ENCODE peak calls at places on chromosomes 1 and 21, in five cellular contexts. One of them, this sample, is unnamed.

GRCh38 chr1:208071425-208072031 is 160.6 kb upstream of the CD34 start:
- DNase-seq in IMR-90: peak; percentile 29
- DNase-seq in thyroid gland: no peak
- DNase-seq in lower leg skin: no peak
- DNase-seq in A549: no peak
- DNase-seq in this sample: no peak

GRCh38 chr1:22318279-22318983 is 133.2 kb upstream of the ZBTB40 start:
- DNase-seq in IMR-90: no peak
- DNase-seq in thyroid gland: no peak
- DNase-seq in lower leg skin: peak; percentile 80
- DNase-seq in A549: no peak
- DNase-seq in this sample: no peak

GRCh38 chr21:15894596-15894995 is 164.8 kb downstream of the USP25 start:
- DNase-seq in IMR-90: peak; percentile 38
- DNase-seq in thyroid gland: no peak
- DNase-seq in lower leg skin: no peak
- DNase-seq in A549: no peak
- DNase-seq in this sample: no peak

GRCh38 chr1:207316141-207316540 is 5.3 kb upstream of the CD55 start:
- DNase-seq in IMR-90: no peak
- DNase-seq in thyroid gland: peak; percentile 49
- DNase-seq in lower leg skin: no peak
- DNase-seq in A549: no peak
- DNase-seq in this sample: no peak

GRCh38 chr1:220888665-220888986 is 9.4 kb downstream of the HLX start:
- DNase-seq in IMR-90: no peak
- DNase-seq in thyroid gland: no peak
- DNase-seq in lower leg skin: no peak
- DNase-seq in A549: no peak
- DNase-seq in this sample: no peak

GRCh38 chr1:150221552-150221951 is 14.4 kb downstream of the ANP32E start:
- DNase-seq in IMR-90: peak; percentile 46
- DNase-seq in thyroid gland: no peak
- DNase-seq in lower leg skin: no peak
- DNase-seq in A549: peak; percentile 36
- DNase-seq in this sample: no peak

GRCh38 chr1:54273092-54273836 is 73.3 kb downstream of the MRPL37 start:
- DNase-seq in IMR-90: peak; percentile 93
- DNase-seq in thyroid gland: peak; percentile 86
- DNase-seq in lower leg skin: peak; percentile 92
- DNase-seq in A549: no peak
- DNase-seq in this sample: peak; percentile 56

GRCh38 chr21:43942201-43942600 is 69.9 kb upstream of the TRAPPC10 start:
- DNase-seq in IMR-90: no peak
- DNase-seq in thyroid gland: no peak
- DNase-seq in lower leg skin: no peak
- DNase-seq in A549: no peak
- DNase-seq in this sample: no peak

GRCh38 chr1:173161510-173162221 is 45.5 kb downstream of the TNFSF4 start:
- DNase-seq in IMR-90: peak; percentile 86
- DNase-seq in thyroid gland: no peak
- DNase-seq in lower leg skin: no peak
- DNase-seq in A549: no peak
- DNase-seq in this sample: no peak

GRCh38 chr1:3469849-3470649 is 15.6 kb downstream of the ARHGEF16 start:
- DNase-seq in IMR-90: no peak
- DNase-seq in thyroid gland: no peak
- DNase-seq in lower leg skin: no peak
- DNase-seq in A549: no peak
- DNase-seq in this sample: peak; percentile 21

GRCh38 chr1:38140025-38140487 is 93.5 kb upstream of the POU3F1 start:
- DNase-seq in IMR-90: peak; percentile 24
- DNase-seq in thyroid gland: peak; percentile 3
- DNase-seq in lower leg skin: no peak
- DNase-seq in A549: no peak
- DNase-seq in this sample: no peak

GRCh38 chr1:32966900-32967299 is 2.3 kb upstream of the RNF19B start:
- DNase-seq in IMR-90: no peak
- DNase-seq in thyroid gland: no peak
- DNase-seq in lower leg skin: no peak
- DNase-seq in A549: no peak
- DNase-seq in this sample: no peak

GRCh38 chr1:208499021-208499420 is 254.8 kb upstream of the PLXNA2 start:
- DNase-seq in IMR-90: no peak
- DNase-seq in thyroid gland: no peak
- DNase-seq in lower leg skin: no peak
- DNase-seq in A549: no peak
- DNase-seq in this sample: no peak

GRCh38 chr1:185352067-185352466 is 35.0 kb upstream of the IVNS1ABP start:
- DNase-seq in IMR-90: peak; percentile 32
- DNase-seq in thyroid gland: no peak
- DNase-seq in lower leg skin: no peak
- DNase-seq in A549: no peak
- DNase-seq in this sample: no peak

GRCh38 chr1:8374812-8375211 is 56.9 kb downstream of the SLC45A1 start:
- DNase-seq in IMR-90: peak; percentile 56
- DNase-seq in thyroid gland: peak; percentile 2
- DNase-seq in lower leg skin: peak; percentile 69
- DNase-seq in A549: peak; percentile 43
- DNase-seq in this sample: no peak

GRCh38 chr1:39047374-39048229 is 21.5 kb downstream of the NDUFS5 start:
- DNase-seq in IMR-90: peak; percentile 87
- DNase-seq in thyroid gland: no peak
- DNase-seq in lower leg skin: peak; percentile 87
- DNase-seq in A549: no peak
- DNase-seq in this sample: no peak

GRCh38 chr1:7269525-7269924 is 484.3 kb downstream of the CAMTA1 start:
- DNase-seq in IMR-90: no peak
- DNase-seq in thyroid gland: no peak
- DNase-seq in lower leg skin: no peak
- DNase-seq in A549: no peak
- DNase-seq in this sample: no peak

GRCh38 chr1:59290173-59290954 is 6.5 kb upstream of the FGGY start:
- DNase-seq in IMR-90: peak; percentile 52
- DNase-seq in thyroid gland: peak; percentile 59
- DNase-seq in lower leg skin: no peak
- DNase-seq in A549: peak; percentile 13
- DNase-seq in this sample: no peak

GRCh38 chr1:180151508-180151907 is 3.2 kb upstream of the QSOX1 start:
- DNase-seq in IMR-90: peak; percentile 95
- DNase-seq in thyroid gland: no peak
- DNase-seq in lower leg skin: no peak
- DNase-seq in A549: peak; percentile 41
- DNase-seq in this sample: no peak

GRCh38 chr1:211574705-211575104 is 4.3 kb downstream of the SLC30A1 start:
- DNase-seq in IMR-90: peak; percentile 39
- DNase-seq in thyroid gland: no peak
- DNase-seq in lower leg skin: no peak
- DNase-seq in A549: no peak
- DNase-seq in this sample: no peak

GRCh38 chr1:24118410-24119242 is 6.7 kb upstream of the MYOM3 start:
- DNase-seq in IMR-90: no peak
- DNase-seq in thyroid gland: no peak
- DNase-seq in lower leg skin: no peak
- DNase-seq in A549: no peak
- DNase-seq in this sample: no peak

GRCh38 chr1:109786531-109787021 is 22.9 kb upstream of the EPS8L3 start:
- DNase-seq in IMR-90: no peak
- DNase-seq in thyroid gland: peak; percentile 37
- DNase-seq in lower leg skin: peak; percentile 73
- DNase-seq in A549: peak; percentile 67
- DNase-seq in this sample: no peak

GRCh38 chr1:224641030-224641429 is 24.9 kb downstream of the CNIH3 start:
- DNase-seq in IMR-90: no peak
- DNase-seq in thyroid gland: no peak
- DNase-seq in lower leg skin: no peak
- DNase-seq in A549: no peak
- DNase-seq in this sample: no peak

GRCh38 chr1:204990059-204990664 is 52.9 kb upstream of the CNTN2 start:
- DNase-seq in IMR-90: no peak
- DNase-seq in thyroid gland: no peak
- DNase-seq in lower leg skin: no peak
- DNase-seq in A549: no peak
- DNase-seq in this sample: no peak

GRCh38 chr1:228937851-228938247 is 202.6 kb downstream of the RHOU start:
- DNase-seq in IMR-90: no peak
- DNase-seq in thyroid gland: no peak
- DNase-seq in lower leg skin: peak; percentile 65
- DNase-seq in A549: no peak
- DNase-seq in this sample: no peak

GRCh38 chr1:214551052-214551435 is 358 bp downstream of the PTPN14 start:
- DNase-seq in IMR-90: no peak
- DNase-seq in thyroid gland: peak; percentile 65
- DNase-seq in lower leg skin: peak; percentile 87
- DNase-seq in A549: peak; percentile 70
- DNase-seq in this sample: peak; percentile 70

GRCh38 chr1:184075040-184076029 is 23.8 kb downstream of the TSEN15 start:
- DNase-seq in IMR-90: peak; percentile 75
- DNase-seq in thyroid gland: peak; percentile 17
- DNase-seq in lower leg skin: no peak
- DNase-seq in A549: peak; percentile 37
- DNase-seq in this sample: peak; percentile 41
- TF ChIP-seq CTCF in IMR-90: peak; percentile 91
- TF ChIP-seq CTCF in thyroid gland: peak; percentile 90
- TF ChIP-seq CTCF in lower leg skin: no peak
- TF ChIP-seq CTCF in A549: peak; percentile 80
- TF ChIP-seq CTCF in this sample: peak; percentile 87

GRCh38 chr1:51330331-51331201 is at the start of gene TTC39A:
- DNase-seq in IMR-90: no peak
- DNase-seq in thyroid gland: peak; percentile 32
- DNase-seq in lower leg skin: no peak
- DNase-seq in A549: no peak
- DNase-seq in this sample: no peak

GRCh38 chr1:51329443-51330325 is 678 bp downstream of the TTC39A start:
- DNase-seq in IMR-90: no peak
- DNase-seq in thyroid gland: peak; percentile 87
- DNase-seq in lower leg skin: no peak
- DNase-seq in A549: no peak
- DNase-seq in this sample: peak; percentile 84

GRCh38 chr1:51328279-51328678 is 2.1 kb downstream of the TTC39A start:
- DNase-seq in IMR-90: peak; percentile 73
- DNase-seq in thyroid gland: no peak
- DNase-seq in lower leg skin: no peak
- DNase-seq in A549: no peak
- DNase-seq in this sample: no peak

GRCh38 chr1:51328926-51329325 is 1.4 kb downstream of the TTC39A start:
- DNase-seq in IMR-90: no peak
- DNase-seq in thyroid gland: no peak
- DNase-seq in lower leg skin: no peak
- DNase-seq in A549: no peak
- DNase-seq in this sample: no peak

DNA sequence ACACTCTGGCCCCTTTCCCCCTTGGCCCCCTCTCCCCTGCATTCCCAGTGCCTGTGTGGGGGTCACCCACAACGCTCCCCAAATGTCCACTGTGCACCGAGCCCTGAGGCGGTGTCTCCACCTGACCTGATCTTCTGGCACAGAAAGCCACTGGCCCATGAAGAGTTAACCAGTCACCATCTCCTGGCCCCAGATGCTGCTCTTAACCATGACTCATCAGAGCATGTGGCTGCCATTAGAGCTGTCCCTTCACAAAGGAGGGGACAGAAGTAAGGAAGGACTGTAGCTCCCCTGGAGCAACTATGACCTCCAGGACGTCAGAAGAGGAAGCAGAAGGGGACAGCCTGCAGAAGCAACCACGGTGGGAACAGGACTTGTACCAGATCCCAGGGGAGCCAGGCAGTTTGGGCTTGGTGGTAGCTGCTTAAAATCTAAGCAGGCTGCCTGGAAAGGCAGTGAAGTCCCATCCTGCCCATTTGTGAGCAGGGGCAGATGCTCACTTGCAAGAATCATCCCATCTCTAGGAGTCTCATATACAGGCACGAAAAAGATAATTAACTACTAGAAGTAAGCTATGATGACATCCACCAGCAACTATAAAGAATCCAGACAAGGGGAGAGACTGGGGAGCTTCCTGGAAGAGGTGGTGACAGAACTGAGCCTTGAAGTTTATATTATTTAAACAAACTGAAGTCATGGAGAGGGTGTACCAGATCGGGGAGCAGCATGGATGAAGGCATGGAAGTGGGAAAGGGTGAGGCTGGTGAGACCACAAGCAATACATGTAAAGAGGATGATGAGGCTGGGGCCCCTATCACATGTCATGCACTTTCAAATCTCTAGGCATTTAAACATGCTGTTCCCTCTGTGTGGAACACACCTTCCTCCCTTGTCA is 1.1 kb upstream of the TTC39A start:
- DNase-seq in IMR-90: peak; percentile 62
- DNase-seq in thyroid gland: peak; percentile 66
- DNase-seq in lower leg skin: peak; percentile 84
- DNase-seq in A549: peak; percentile 62
- DNase-seq in this sample: peak; percentile 59
- TF ChIP-seq POLR2A in IMR-90: no peak
- TF ChIP-seq POLR2A in thyroid gland: no peak
- TF ChIP-seq POLR2A in lower leg skin: no peak
- TF ChIP-seq POLR2A in A549: no peak
- TF ChIP-seq POLR2A in this sample: no peak

DNA sequence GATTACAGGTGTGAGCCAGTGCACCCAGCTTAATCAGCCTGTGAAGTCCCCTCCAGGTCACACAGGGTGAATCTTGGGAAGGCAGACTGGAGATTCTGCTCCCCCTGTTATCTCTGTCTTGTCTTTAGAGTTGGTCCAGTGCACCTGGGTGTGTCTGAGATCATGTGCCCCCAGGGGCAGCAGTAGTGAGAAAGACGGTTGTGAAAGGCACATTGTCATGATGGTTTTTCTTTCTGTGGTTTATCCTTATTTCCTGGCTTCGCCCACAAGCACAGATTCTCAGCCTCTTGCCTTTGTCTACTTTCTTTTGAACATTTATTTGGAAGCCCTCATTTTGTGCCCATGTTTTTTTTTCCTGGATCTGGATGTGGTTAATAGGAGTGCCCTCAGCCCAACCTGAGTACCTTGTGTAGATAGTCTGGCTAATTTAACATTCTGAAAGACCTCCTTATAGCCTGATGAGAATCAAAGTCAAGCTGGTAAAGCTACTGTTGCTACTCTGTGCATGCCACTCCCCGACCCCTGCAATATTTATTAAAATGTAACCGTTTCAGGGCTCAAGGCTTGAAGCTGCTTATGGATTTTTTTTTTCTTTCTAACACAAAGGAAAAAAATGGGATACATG is 23.7 kb downstream of the UCK2 start:
- DNase-seq in IMR-90: peak; percentile 40
- DNase-seq in thyroid gland: no peak
- DNase-seq in lower leg skin: no peak
- DNase-seq in A549: no peak
- DNase-seq in this sample: no peak
- TF ChIP-seq CTCF in IMR-90: no peak
- TF ChIP-seq CTCF in thyroid gland: no peak
- TF ChIP-seq CTCF in lower leg skin: no peak
- TF ChIP-seq CTCF in A549: no peak
- TF ChIP-seq CTCF in this sample: no peak

DNA sequence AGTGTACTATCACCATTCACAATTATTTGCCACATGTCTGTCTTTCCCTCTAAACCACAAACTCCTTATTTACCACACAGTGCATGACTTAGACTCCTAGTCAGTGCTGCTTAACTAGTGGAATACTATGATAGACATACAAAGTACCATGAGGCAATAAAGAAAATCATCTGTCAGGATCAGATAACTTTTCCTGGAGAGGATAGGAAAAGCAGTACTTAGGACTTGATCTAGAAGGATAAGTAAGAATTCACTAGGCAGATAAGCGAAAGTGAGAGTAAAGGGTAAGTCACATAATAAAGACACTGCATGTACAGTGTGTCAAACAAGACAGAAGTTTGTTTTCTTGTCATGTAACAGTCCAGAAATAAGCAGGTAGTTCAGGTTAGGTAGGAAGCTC is 21.2 kb upstream of the TSPAN1 start:
- DNase-seq in IMR-90: no peak
- DNase-seq in thyroid gland: no peak
- DNase-seq in lower leg skin: no peak
- DNase-seq in A549: no peak
- DNase-seq in this sample: no peak
- TF ChIP-seq POLR2A in IMR-90: no peak
- TF ChIP-seq POLR2A in thyroid gland: no peak
- TF ChIP-seq POLR2A in lower leg skin: no peak
- TF ChIP-seq POLR2A in A549: no peak
- TF ChIP-seq POLR2A in this sample: no peak